ENCODE peak calls at places on chromosomes 3 and 15, in eight cellular contexts. H is IMR-90, R is NCI-H510A treated with DMSO at 0.1 percent for 48 hours, I is cardiac fibroblast, S is LoVo, N is GM12865, J is left ventricle myocardium superior, F is fibroblast of mammary gland. E is an unnamed sample.

GRCh38 chr3:48504051-48504946 is at the start of gene SHISA5:
- DNase-seq in H (peak), R (no peak), I (peak), S (peak), N (peak), J (peak), F (peak), E (no peak)

GRCh38 chr3:48187579-48188265 is 495 bp downstream of the CDC25A start:
- DNase-seq in H (no peak), R (peak), I (no peak), S (peak), N (no peak), J (peak), F (no peak), E (no peak)

GRCh38 chr3:162391301-162391700 is 894.7 kb downstream of the OTOL1 start:
- DNase-seq in H (peak), R (no peak), I (peak), S (no peak), N (no peak), J (no peak), F (peak), E (no peak)

GRCh38 chr3:11272913-11273574 is 847 bp downstream of the ATG7 start:
- DNase-seq in H (no peak), R (no peak), I (peak), S (no peak), N (no peak), J (no peak), F (peak), E (no peak)

GRCh38 chr3:42763023-42763422 is 10.0 kb downstream of the CCDC13 start:
- DNase-seq in H (peak), R (no peak), I (peak), S (no peak), N (peak), J (no peak), F (peak), E (no peak)

GRCh38 chr3:12629560-12629959 is 34.4 kb downstream of the RAF1 start:
- DNase-seq in H (peak), R (peak), I (peak), S (peak), N (no peak), J (peak), F (peak), E (no peak)

GRCh38 chr3:37544869-37545352 is 316.8 kb upstream of the CTDSPL start:
- DNase-seq in H (no peak), R (no peak), I (no peak), S (no peak), N (no peak), J (no peak), F (no peak), E (no peak)

GRCh38 chr15:45715528-45715927 is 80.7 kb downstream of the SQOR start:
- DNase-seq in H (peak), R (no peak), I (peak), S (peak), N (no peak), J (no peak), F (peak), E (peak)

GRCh38 chr3:50292924-50293801 is 934 bp upstream of the IFRD2 start:
- DNase-seq in H (no peak), R (no peak), I (no peak), S (no peak), N (no peak), J (no peak), F (no peak), E (no peak)

GRCh38 chr3:10437995-10438901 is 67.1 kb downstream of the ATP2B2 start:
- DNase-seq in H (peak), R (no peak), I (peak), S (no peak), N (no peak), J (no peak), F (peak), E (no peak)

GRCh38 chr3:51392301-51393095 is 1.4 kb downstream of the RBM15B start:
- DNase-seq in H (no peak), R (no peak), I (no peak), S (no peak), N (peak), J (peak), F (no peak), E (no peak)

GRCh38 chr3:32307591-32307990 is 69.1 kb downstream of the CMTM8 start:
- DNase-seq in H (no peak), R (no peak), I (no peak), S (no peak), N (no peak), J (no peak), F (no peak), E (no peak)

GRCh38 chr15:90838066-90838465 is 30.3 kb upstream of the FURIN start:
- DNase-seq in H (no peak), R (no peak), I (no peak), S (no peak), N (peak), J (no peak), F (no peak), E (no peak)

GRCh38 chr15:64004582-64004981 is 41.7 kb downstream of the DAPK2 start:
- DNase-seq in H (no peak), R (no peak), I (peak), S (peak), N (no peak), J (no peak), F (peak), E (no peak)

GRCh38 chr3:146125946-146126345 is 35.0 kb downstream of the PLOD2 start:
- DNase-seq in H (peak), R (no peak), I (peak), S (peak), N (no peak), J (no peak), F (peak), E (no peak)

GRCh38 chr15:82999426-82999825 is 12.0 kb downstream of the C15orf40 start:
- DNase-seq in H (no peak), R (no peak), I (no peak), S (no peak), N (no peak), J (no peak), F (peak), E (no peak)

GRCh38 chr15:84112025-84112424 is 123.5 kb upstream of the GOLGA6L4 start:
- DNase-seq in H (peak), R (no peak), I (peak), S (peak), N (no peak), J (no peak), F (peak), E (no peak)

GRCh38 chr3:129482721-129483120 is 42.7 kb downstream of the IFT122 start:
- DNase-seq in H (no peak), R (no peak), I (no peak), S (no peak), N (no peak), J (no peak), F (no peak), E (no peak)

GRCh38 chr3:40022267-40022827 is 212.9 kb downstream of the MYRIP start:
- DNase-seq in H (no peak), R (no peak), I (no peak), S (no peak), N (no peak), J (no peak), F (no peak), E (no peak)

GRCh38 chr15:29669823-29670222 is 152.4 kb downstream of the TJP1 start:
- DNase-seq in H (peak), R (no peak), I (peak), S (no peak), N (peak), J (no peak), F (no peak), E (no peak)

E was measured in NCI-H748 treated with DMSO at 0.1 percent for 48 hours.